ENCODE peak calls at places on chromosome 17, in four cellular contexts. One of them, this sample, is unnamed.

GRCh38 chr17:45129426-45129939 is 2.8 kb downstream of the PLCD3 start:
- DNase-seq in stomach: no peak
- DNase-seq in fibroblast of mammary gland: no peak
- DNase-seq in GDM1: no peak
- DNase-seq in this sample: no peak

GRCh38 chr17:17671369-17672119 is 9.7 kb upstream of the RAI1 start:
- DNase-seq in GDM1: no peak
- DNase-seq in stomach: no peak
- DNase-seq in fibroblast of mammary gland: no peak
- DNase-seq in this sample: no peak

GRCh38 chr17:72122002-72122310 is 1.1 kb downstream of the SOX9 start:
- DNase-seq in GDM1: no peak
- DNase-seq in fibroblast of mammary gland: no peak
- DNase-seq in stomach: no peak
- DNase-seq in this sample: no peak

GRCh38 chr17:75032896-75033294 is 13.9 kb downstream of the ATP5PD start:
- DNase-seq in fibroblast of mammary gland: peak
- DNase-seq in stomach: no peak
- DNase-seq in GDM1: no peak
- DNase-seq in this sample: peak

GRCh38 chr17:29407856-29408255 is 17.7 kb downstream of the TAOK1 start:
- DNase-seq in fibroblast of mammary gland: peak
- DNase-seq in GDM1: no peak
- DNase-seq in stomach: no peak
- DNase-seq in this sample: no peak

GRCh38 chr17:68291836-68292688 is 767 bp downstream of the ARSG start:
- DNase-seq in fibroblast of mammary gland: peak
- DNase-seq in stomach: peak
- DNase-seq in GDM1: peak
- DNase-seq in this sample: peak

GRCh38 chr17:35713069-35713728 is 18.2 kb upstream of the RASL10B start:
- DNase-seq in fibroblast of mammary gland: peak
- DNase-seq in GDM1: no peak
- DNase-seq in stomach: no peak
- DNase-seq in this sample: no peak

GRCh38 chr17:40452074-40452787 is 9.0 kb downstream of the IGFBP4 start:
- DNase-seq in fibroblast of mammary gland: peak
- DNase-seq in stomach: no peak
- DNase-seq in GDM1: no peak
- DNase-seq in this sample: no peak

GRCh38 chr17:65100316-65101140 is 36.6 kb upstream of the RGS9 start:
- DNase-seq in GDM1: peak
- DNase-seq in stomach: peak
- DNase-seq in fibroblast of mammary gland: peak
- DNase-seq in this sample: peak

GRCh38 chr17:39016193-39017153 is 49.3 kb upstream of the FBXO47 start:
- DNase-seq in GDM1: no peak
- DNase-seq in fibroblast of mammary gland: peak
- DNase-seq in stomach: no peak
- DNase-seq in this sample: no peak

GRCh38 chr17:63658366-63658765 is 36.1 kb downstream of the MAP3K3 start:
- DNase-seq in stomach: no peak
- DNase-seq in fibroblast of mammary gland: no peak
- DNase-seq in GDM1: no peak
- DNase-seq in this sample: no peak

GRCh38 chr17:4854181-4854681 is 21.1 kb downstream of the MINK1 start:
- DNase-seq in stomach: no peak
- DNase-seq in GDM1: no peak
- DNase-seq in fibroblast of mammary gland: peak
- DNase-seq in this sample: no peak

GRCh38 chr17:4607773-4608187 is 23.5 kb downstream of the SMTNL2 start:
- DNase-seq in fibroblast of mammary gland: peak
- DNase-seq in stomach: peak
- DNase-seq in GDM1: peak
- DNase-seq in this sample: no peak

GRCh38 chr17:74260525-74260850 is 13.5 kb upstream of the DNAI2 start:
- DNase-seq in stomach: no peak
- DNase-seq in GDM1: no peak
- DNase-seq in fibroblast of mammary gland: no peak
- DNase-seq in this sample: no peak

GRCh38 chr17:3827124-3827773 is 18.8 kb downstream of the NCBP3 start:
- DNase-seq in stomach: peak
- DNase-seq in fibroblast of mammary gland: peak
- DNase-seq in GDM1: peak
- DNase-seq in this sample: peak

GRCh38 chr17:51734462-51734861 is 424.1 kb downstream of the CA10 start:
- DNase-seq in GDM1: no peak
- DNase-seq in fibroblast of mammary gland: no peak
- DNase-seq in stomach: no peak
- DNase-seq in this sample: no peak

GRCh38 chr17:64591944-64592343 is 70.2 kb downstream of the SMURF2 start:
- DNase-seq in stomach: no peak
- DNase-seq in GDM1: no peak
- DNase-seq in fibroblast of mammary gland: no peak
- DNase-seq in this sample: no peak

GRCh38 chr17:67246648-67247415 is 1.8 kb upstream of the HELZ start:
- DNase-seq in stomach: peak
- DNase-seq in fibroblast of mammary gland: peak
- DNase-seq in GDM1: no peak
- DNase-seq in this sample: peak

GRCh38 chr17:36850794-36851193 is 86.5 kb upstream of the LHX1 start:
- DNase-seq in GDM1: no peak
- DNase-seq in fibroblast of mammary gland: peak
- DNase-seq in stomach: no peak
- DNase-seq in this sample: no peak

GRCh38 chr17:4534515-4534914 is 20.7 kb downstream of the MYBBP1A start:
- DNase-seq in fibroblast of mammary gland: no peak
- DNase-seq in GDM1: no peak
- DNase-seq in stomach: no peak
- DNase-seq in this sample: no peak

GRCh38 chr17:42107597-42108576 is 4.6 kb downstream of the DHX58 start:
- DNase-seq in GDM1: peak
- DNase-seq in fibroblast of mammary gland: no peak
- DNase-seq in stomach: peak
- DNase-seq in this sample: peak

GRCh38 chr17:2215616-2216364 is 87.8 kb downstream of the SMG6 start:
- DNase-seq in stomach: peak
- DNase-seq in fibroblast of mammary gland: peak
- DNase-seq in GDM1: peak
- DNase-seq in this sample: peak

GRCh38 chr17:77098884-77099545 is 41.8 kb upstream of the SEC14L1 start:
- DNase-seq in GDM1: no peak
- DNase-seq in stomach: peak
- DNase-seq in fibroblast of mammary gland: peak
- DNase-seq in this sample: peak

This sample was measured in CD8-positive, alpha-beta T cell.